ENCODE peak calls at places on chromosome 5, in five cellular contexts. G is neural progenitor cell, W is MM.1S, J is GM23338, E is hepatocyte. O is an unnamed sample.

GRCh38 chr5:135040331-135041144 is 6.5 kb upstream of the PITX1 start:
- DNase-seq in G (peak), W (no peak), J (peak), E (no peak), O (no peak)

GRCh38 chr5:95668216-95668615 is 14.6 kb downstream of the SPATA9 start:
- DNase-seq in G (no peak), W (no peak), J (no peak), E (no peak), O (peak)

GRCh38 chr5:95759634-95760033 is 28.5 kb downstream of the RHOBTB3 start:
- DNase-seq in G (no peak), W (no peak), J (no peak), E (peak), O (peak)

GRCh38 chr5:96807099-96807654 is 568 bp downstream of the ERAP1 start:
- DNase-seq in G (peak), W (peak), J (peak), E (peak), O (peak)

GRCh38 chr5:64635056-64635686 is 55.1 kb upstream of the SHISAL2B start:
- DNase-seq in G (peak), W (peak), J (peak), E (peak), O (peak)

GRCh38 chr5:1746371-1747078 is 53.1 kb downstream of the MRPL36 start:
- DNase-seq in G (no peak), W (no peak), J (no peak), E (no peak), O (no peak)

GRCh38 chr5:76641514-76642120 is 18.4 kb upstream of the F2RL2 start:
- DNase-seq in G (peak), W (peak), J (peak), E (peak), O (peak)

GRCh38 chr5:39016587-39017275 is 57.5 kb downstream of the RICTOR start:
- DNase-seq in G (no peak), W (no peak), J (no peak), E (no peak), O (no peak)

GRCh38 chr5:143752165-143752564 is 59.8 kb upstream of the HMHB1 start:
- DNase-seq in G (no peak), W (no peak), J (no peak), E (no peak), O (no peak)

GRCh38 chr5:35938518-35939227 is at the start of gene CAPSL:
- DNase-seq in G (peak), W (peak), J (peak), E (peak), O (peak)

GRCh38 chr5:6480133-6481051 is 31.7 kb downstream of the UBE2QL1 start:
- DNase-seq in G (peak), W (peak), J (peak), E (no peak), O (peak)

GRCh38 chr5:52787600-52788504 is at the start of the genes ITGA1 and PELO:
- DNase-seq in G (peak), W (peak), J (peak), E (peak), O (peak)

GRCh38 chr5:80399553-80400239 is 8.2 kb upstream of the ZFYVE16 start:
- DNase-seq in G (no peak), W (peak), J (no peak), E (no peak), O (peak)

GRCh38 chr5:134267366-134268018 is 41.6 kb upstream of the PPP2CA start:
- DNase-seq in G (no peak), W (no peak), J (no peak), E (no peak), O (peak)

GRCh38 chr5:1510631-1511030 is 13.1 kb downstream of the LPCAT1 start:
- DNase-seq in G (no peak), W (no peak), J (no peak), E (no peak), O (no peak)

GRCh38 chr5:106873558-106873957 is 797.2 kb downstream of the EFNA5 start:
- DNase-seq in G (no peak), W (no peak), J (no peak), E (no peak), O (peak)

GRCh38 chr5:93078082-93079038 is 502.7 kb downstream of the NR2F1-AS1 start:
- DNase-seq in G (no peak), W (peak), J (no peak), E (peak), O (peak)

GRCh38 chr5:53037141-53037859 is 48.1 kb downstream of the ITGA2 start:
- DNase-seq in G (no peak), W (no peak), J (no peak), E (no peak), O (peak)

GRCh38 chr5:150485770-150486401 is 22.0 kb upstream of the NDST1 start:
- DNase-seq in G (peak), W (no peak), J (peak), E (peak), O (peak)

GRCh38 chr5:11384441-11385250 is 519.6 kb downstream of the CTNND2 start:
- DNase-seq in G (peak), W (no peak), J (peak), E (peak), O (peak)

GRCh38 chr5:1399737-1400136 is 45.5 kb downstream of the SLC6A3 start:
- DNase-seq in G (no peak), W (no peak), J (no peak), E (no peak), O (no peak)

GRCh38 chr5:16695779-16696178 is 79.0 kb upstream of the RETREG1 start:
- DNase-seq in G (no peak), W (no peak), J (no peak), E (no peak), O (no peak)

GRCh38 chr5:77844408-77845272 is 68.5 kb upstream of the TBCA start:
- DNase-seq in G (peak), W (no peak), J (peak), E (no peak), O (no peak)

GRCh38 chr5:176775409-176775808 is 35.0 kb upstream of the UNC5A start:
- DNase-seq in G (no peak), W (no peak), J (no peak), E (no peak), O (peak)

GRCh38 chr5:179258922-179259730 is 86.1 kb downstream of the ADAMTS2 start:
- DNase-seq in G (no peak), W (no peak), J (no peak), E (peak), O (no peak)

GRCh38 chr5:138457532-138458275 is 7.6 kb upstream of the EGR1 start:
- DNase-seq in G (no peak), W (no peak), J (no peak), E (peak), O (no peak)

GRCh38 chr5:150270546-150271295 is 18.9 kb downstream of the CAMK2A start:
- DNase-seq in G (no peak), W (no peak), J (no peak), E (no peak), O (no peak)

GRCh38 chr5:83538788-83539535 is 67.4 kb downstream of the VCAN start:
- DNase-seq in G (no peak), W (peak), J (no peak), E (no peak), O (no peak)

GRCh38 chr5:176427971-176428370 is 11.6 kb upstream of the CLTB start:
- DNase-seq in G (no peak), W (no peak), J (no peak), E (no peak), O (no peak)

GRCh38 chr5:116428966-116429365 is 145.7 kb downstream of the SEMA6A start:
- DNase-seq in G (no peak), W (no peak), J (no peak), E (no peak), O (no peak)

GRCh38 chr5:57538341-57538955 is 55.8 kb upstream of the ACTBL2 start:
- DNase-seq in G (no peak), W (no peak), J (no peak), E (no peak), O (peak)

GRCh38 chr5:126274819-126275218 is 148.4 kb upstream of the GRAMD2B start:
- DNase-seq in G (no peak), W (no peak), J (no peak), E (no peak), O (no peak)
- TF ChIP-seq EZH2phosphoT487 in G (no peak), W (no peak), J (no peak), E (no peak), O (no peak)

GRCh38 chr5:140347382-140347781 is 979 bp upstream of the HBEGF start:
- DNase-seq in G (no peak), W (no peak), J (no peak), E (no peak), O (no peak)
- H2AFZ ChIP-seq in G (no peak), W (peak), J (peak), E (no peak), O (peak)

DNA sequence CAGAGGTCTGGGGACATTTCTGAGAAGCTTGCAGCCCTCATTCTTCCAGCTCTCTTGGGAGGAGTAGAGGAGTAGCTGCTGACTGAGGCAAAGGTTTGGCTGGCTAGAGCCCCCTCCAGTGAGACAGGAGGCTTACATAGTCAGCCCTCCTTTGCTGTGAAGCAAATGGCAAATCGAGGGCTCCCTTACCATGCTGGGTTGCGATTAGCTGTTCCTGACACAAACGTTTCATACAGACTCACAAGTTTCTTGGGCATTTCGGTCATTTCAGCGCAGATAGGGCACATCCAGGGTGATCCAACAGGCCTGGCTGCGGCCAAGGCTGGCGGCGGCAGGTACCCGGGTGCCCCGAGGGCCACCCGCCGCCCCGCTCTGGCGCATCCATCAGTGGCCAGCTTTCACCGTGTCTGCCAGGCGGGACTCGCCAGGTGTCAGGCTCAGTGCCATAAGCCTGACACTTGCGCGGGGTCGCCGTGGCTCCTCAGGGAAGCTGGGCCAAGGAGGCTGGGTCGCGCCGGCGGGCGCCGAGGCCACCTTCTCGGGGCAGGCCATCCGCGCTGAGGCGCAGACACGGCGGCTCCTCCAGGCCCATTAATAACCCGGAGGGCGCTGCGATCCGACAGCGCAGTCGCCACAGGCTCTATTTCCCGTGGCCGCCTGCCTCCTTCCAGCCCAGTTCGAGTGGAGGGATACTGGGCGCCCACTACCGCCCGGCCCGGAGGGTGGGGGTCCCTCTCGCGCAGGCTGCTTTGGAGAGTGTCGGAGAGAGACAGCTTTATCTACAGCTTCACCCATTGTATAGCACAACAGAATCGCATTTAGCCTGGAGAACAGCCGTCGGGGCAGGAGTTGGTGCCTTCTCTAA is 9.1 kb downstream of the PRDM6 start:
- DNase-seq in G (peak), W (no peak), J (peak), E (no peak), O (no peak)
- TF ChIP-seq EZH2 in G (peak), W (no peak), J (peak), E (no peak), O (no peak)

GRCh38 chr5:72108200-72109050 is 1.1 kb downstream of the MAP1B start:
- DNase-seq in G (peak), W (peak), J (peak), E (peak), O (peak)
- TF ChIP-seq EZH2phosphoT487 in G (no peak), W (no peak), J (no peak), E (no peak), O (no peak)

GRCh38 chr5:89827960-89828359 is 581.6 kb downstream of the CETN3 start:
- DNase-seq in G (no peak), W (no peak), J (no peak), E (no peak), O (no peak)
- H2AFZ ChIP-seq in G (peak), W (no peak), J (peak), E (no peak), O (no peak)

GRCh38 chr5:122311400-122311887 is 593 bp upstream of the SNCAIP start:
- DNase-seq in G (no peak), W (no peak), J (peak), E (no peak), O (no peak)
- TF ChIP-seq EZH2 in G (peak), W (no peak), J (peak), E (no peak), O (no peak)

DNA sequence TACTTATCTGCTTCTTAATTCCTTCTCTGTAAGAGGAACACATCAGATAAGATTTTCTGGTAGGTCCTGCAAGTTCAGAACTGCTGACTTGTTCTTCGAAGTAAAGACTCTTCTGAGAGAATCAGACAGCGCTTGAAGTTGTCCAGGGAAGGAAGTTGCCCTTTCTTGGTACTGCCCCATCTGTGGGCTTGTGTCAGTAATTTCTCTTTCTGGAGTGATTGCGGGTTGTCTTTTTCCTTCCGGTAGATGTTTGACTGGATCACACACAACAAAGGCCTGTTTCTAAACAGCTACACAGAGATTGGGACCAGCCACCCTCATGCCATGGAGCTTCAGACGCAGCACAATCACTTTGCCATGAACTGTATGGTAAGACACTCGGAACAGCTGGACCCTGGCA is 149.6 kb downstream of the TRIO start:
- DNase-seq in G (no peak), W (no peak), J (no peak), E (no peak), O (no peak)
- TF ChIP-seq EZH2phosphoT487 in G (no peak), W (no peak), J (no peak), E (no peak), O (no peak)

GRCh38 chr5:181259974-181260719 is 796 bp downstream of the TRIM52 start:
- DNase-seq in G (no peak), W (no peak), J (no peak), E (no peak), O (no peak)
- H2AFZ ChIP-seq in G (peak), W (peak), J (peak), E (peak), O (peak)

GRCh38 chr5:171309526-171310333 is 682 bp downstream of the TLX3 start:
- DNase-seq in G (peak), W (no peak), J (no peak), E (no peak), O (no peak)
- TF ChIP-seq EZH2 in G (peak), W (no peak), J (peak), E (peak), O (no peak)

GRCh38 chr5:94174748-94175411 is 433.5 kb upstream of the POU5F2 start:
- DNase-seq in G (no peak), W (no peak), J (no peak), E (no peak), O (peak)

GRCh38 chr5:94175912-94176311 is 434.5 kb upstream of the POU5F2 start:
- DNase-seq in G (no peak), W (no peak), J (peak), E (no peak), O (no peak)

GRCh38 chr5:94181940-94182339 is 436.5 kb downstream of the KIAA0825 start:
- DNase-seq in G (peak), W (no peak), J (peak), E (peak), O (no peak)

GRCh38 chr5:94184870-94185269 is 433.5 kb downstream of the KIAA0825 start:
- DNase-seq in G (peak), W (no peak), J (peak), E (no peak), O (no peak)

DNA sequence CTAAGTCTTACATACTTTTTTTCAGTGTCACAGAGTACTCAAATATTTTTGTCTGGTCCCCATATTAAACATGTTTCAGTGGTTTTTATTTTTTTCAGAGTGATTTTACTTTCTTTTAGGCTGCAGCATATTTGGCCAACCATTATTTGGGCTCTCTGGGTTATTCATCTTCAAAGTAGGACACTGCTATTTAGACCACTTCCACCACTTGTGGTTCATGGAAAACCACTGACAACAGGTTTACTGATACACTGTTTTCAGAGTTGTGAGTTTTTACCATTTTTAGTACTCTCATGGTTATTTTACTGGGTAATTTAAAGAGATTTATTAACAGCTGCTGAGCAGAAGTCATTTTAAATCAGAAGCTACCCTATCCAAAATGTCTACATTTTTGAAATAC is 437.6 kb downstream of the KIAA0825 start:
- DNase-seq in G (no peak), W (no peak), J (no peak), E (no peak), O (no peak)
- TF ChIP-seq EZH2phosphoT487 in G (no peak), W (no peak), J (no peak), E (no peak), O (no peak)